ENCODE peak calls at places on chromosomes 7 and 10, in nine cellular contexts. One of them, this sample, is unnamed.

GRCh38 chr10:13769926-13770325 is 183.2 kb downstream of the PRPF18 start:
- DNase-seq in progenitor cell of endocrine pancreas: no peak
- DNase-seq in activated T-helper 1 cell treated with Interleukin-2 at 50 U/mL for 16 hours: no peak
- DNase-seq in epithelial cell of prostate: peak
- DNase-seq in A549: no peak
- DNase-seq in CD8-positive, alpha-beta T cell: no peak
- DNase-seq in stimulated activated CD8-positive, alpha-beta memory T cell treated with anti-CD3 and anti-CD28 coated beads, Interleukin-4, amount 100 ng/mL, for 1 hour: no peak
- DNase-seq in AG09309: no peak
- DNase-seq in NCI-H1417: no peak
- DNase-seq in this sample: no peak

GRCh38 chr7:43220250-43220649 is 107.8 kb downstream of the HECW1 start:
- DNase-seq in stimulated activated CD8-positive, alpha-beta memory T cell treated with anti-CD3 and anti-CD28 coated beads, Interleukin-4, amount 100 ng/mL, for 1 hour: no peak
- DNase-seq in activated T-helper 1 cell treated with Interleukin-2 at 50 U/mL for 16 hours: no peak
- DNase-seq in AG09309: peak
- DNase-seq in A549: no peak
- DNase-seq in NCI-H1417: no peak
- DNase-seq in epithelial cell of prostate: no peak
- DNase-seq in CD8-positive, alpha-beta T cell: no peak
- DNase-seq in progenitor cell of endocrine pancreas: no peak
- DNase-seq in this sample: no peak

GRCh38 chr7:155809947-155810606 is 2.2 kb downstream of the SHH start:
- DNase-seq in epithelial cell of prostate: no peak
- DNase-seq in NCI-H1417: peak
- DNase-seq in progenitor cell of endocrine pancreas: peak
- DNase-seq in CD8-positive, alpha-beta T cell: no peak
- DNase-seq in AG09309: no peak
- DNase-seq in A549: no peak
- DNase-seq in activated T-helper 1 cell treated with Interleukin-2 at 50 U/mL for 16 hours: no peak
- DNase-seq in stimulated activated CD8-positive, alpha-beta memory T cell treated with anti-CD3 and anti-CD28 coated beads, Interleukin-4, amount 100 ng/mL, for 1 hour: no peak
- DNase-seq in this sample: no peak

GRCh38 chr10:1408656-1409358 is 328.5 kb downstream of the ADARB2 start:
- DNase-seq in progenitor cell of endocrine pancreas: no peak
- DNase-seq in epithelial cell of prostate: no peak
- DNase-seq in CD8-positive, alpha-beta T cell: no peak
- DNase-seq in stimulated activated CD8-positive, alpha-beta memory T cell treated with anti-CD3 and anti-CD28 coated beads, Interleukin-4, amount 100 ng/mL, for 1 hour: no peak
- DNase-seq in A549: no peak
- DNase-seq in activated T-helper 1 cell treated with Interleukin-2 at 50 U/mL for 16 hours: no peak
- DNase-seq in AG09309: no peak
- DNase-seq in NCI-H1417: no peak
- DNase-seq in this sample: no peak

GRCh38 chr10:79928028-79928583 is 20.8 kb downstream of the SFTPD start:
- DNase-seq in CD8-positive, alpha-beta T cell: no peak
- DNase-seq in progenitor cell of endocrine pancreas: no peak
- DNase-seq in AG09309: no peak
- DNase-seq in activated T-helper 1 cell treated with Interleukin-2 at 50 U/mL for 16 hours: no peak
- DNase-seq in A549: no peak
- DNase-seq in epithelial cell of prostate: no peak
- DNase-seq in stimulated activated CD8-positive, alpha-beta memory T cell treated with anti-CD3 and anti-CD28 coated beads, Interleukin-4, amount 100 ng/mL, for 1 hour: no peak
- DNase-seq in NCI-H1417: no peak
- DNase-seq in this sample: no peak

GRCh38 chr7:117873056-117873932 is at the start of gene CTTNBP2:
- DNase-seq in AG09309: peak
- DNase-seq in NCI-H1417: peak
- DNase-seq in CD8-positive, alpha-beta T cell: no peak
- DNase-seq in progenitor cell of endocrine pancreas: peak
- DNase-seq in A549: peak
- DNase-seq in epithelial cell of prostate: no peak
- DNase-seq in activated T-helper 1 cell treated with Interleukin-2 at 50 U/mL for 16 hours: no peak
- DNase-seq in stimulated activated CD8-positive, alpha-beta memory T cell treated with anti-CD3 and anti-CD28 coated beads, Interleukin-4, amount 100 ng/mL, for 1 hour: no peak
- DNase-seq in this sample: peak

GRCh38 chr10:116721991-116722392 is 20.4 kb downstream of the HSPA12A start:
- DNase-seq in activated T-helper 1 cell treated with Interleukin-2 at 50 U/mL for 16 hours: no peak
- DNase-seq in CD8-positive, alpha-beta T cell: no peak
- DNase-seq in stimulated activated CD8-positive, alpha-beta memory T cell treated with anti-CD3 and anti-CD28 coated beads, Interleukin-4, amount 100 ng/mL, for 1 hour: no peak
- DNase-seq in AG09309: no peak
- DNase-seq in progenitor cell of endocrine pancreas: no peak
- DNase-seq in epithelial cell of prostate: no peak
- DNase-seq in A549: no peak
- DNase-seq in NCI-H1417: no peak
- DNase-seq in this sample: peak

GRCh38 chr10:62742447-62743105 is 61.9 kb upstream of the ADO start:
- DNase-seq in AG09309: no peak
- DNase-seq in progenitor cell of endocrine pancreas: no peak
- DNase-seq in NCI-H1417: no peak
- DNase-seq in epithelial cell of prostate: no peak
- DNase-seq in activated T-helper 1 cell treated with Interleukin-2 at 50 U/mL for 16 hours: no peak
- DNase-seq in CD8-positive, alpha-beta T cell: no peak
- DNase-seq in stimulated activated CD8-positive, alpha-beta memory T cell treated with anti-CD3 and anti-CD28 coated beads, Interleukin-4, amount 100 ng/mL, for 1 hour: no peak
- DNase-seq in A549: no peak
- DNase-seq in this sample: no peak